ENCODE peak calls at places on chromosomes 1 and 21, in seven cellular contexts. One of them, this sample, is unnamed.

GRCh38 chr1:6002714-6003501 is 10.7 kb upstream of the NPHP4 start:
- ATAC-seq in central memory CD8-positive, alpha-beta T cell: no peak
- ATAC-seq in HCT116: peak
- ATAC-seq in aorta: no peak
- ATAC-seq in A549: peak
- ATAC-seq in omental fat pad: no peak
- ATAC-seq in upper lobe of right lung: no peak
- ATAC-seq in this sample: no peak

GRCh38 chr1:33234588-33234990 is 21.7 kb upstream of the ZNF362 start:
- ATAC-seq in central memory CD8-positive, alpha-beta T cell: no peak
- ATAC-seq in HCT116: no peak
- ATAC-seq in aorta: no peak
- ATAC-seq in A549: no peak
- ATAC-seq in omental fat pad: no peak
- ATAC-seq in upper lobe of right lung: peak
- ATAC-seq in this sample: no peak

GRCh38 chr21:16302851-16303282 is 573.1 kb downstream of the USP25 start:
- ATAC-seq in central memory CD8-positive, alpha-beta T cell: no peak
- ATAC-seq in HCT116: no peak
- ATAC-seq in aorta: peak
- ATAC-seq in A549: peak
- ATAC-seq in omental fat pad: peak
- ATAC-seq in upper lobe of right lung: peak
- ATAC-seq in this sample: peak

GRCh38 chr1:167121375-167122120 is 27.7 kb downstream of the STYXL2 start:
- ATAC-seq in central memory CD8-positive, alpha-beta T cell: no peak
- ATAC-seq in HCT116: peak
- ATAC-seq in aorta: peak
- ATAC-seq in A549: peak
- ATAC-seq in omental fat pad: peak
- ATAC-seq in upper lobe of right lung: peak
- ATAC-seq in this sample: no peak

GRCh38 chr1:208233978-208234377 is 10.2 kb downstream of the PLXNA2 start:
- ATAC-seq in central memory CD8-positive, alpha-beta T cell: no peak
- ATAC-seq in HCT116: no peak
- ATAC-seq in aorta: no peak
- ATAC-seq in A549: no peak
- ATAC-seq in omental fat pad: no peak
- ATAC-seq in upper lobe of right lung: peak
- ATAC-seq in this sample: no peak

GRCh38 chr1:60281360-60281932 is 207.9 kb upstream of the C1orf87 start:
- ATAC-seq in central memory CD8-positive, alpha-beta T cell: no peak
- ATAC-seq in HCT116: peak
- ATAC-seq in aorta: peak
- ATAC-seq in A549: peak
- ATAC-seq in omental fat pad: peak
- ATAC-seq in upper lobe of right lung: peak
- ATAC-seq in this sample: peak

GRCh38 chr1:66366618-66367017 is 167.3 kb upstream of the SGIP1 start:
- ATAC-seq in central memory CD8-positive, alpha-beta T cell: peak
- ATAC-seq in HCT116: no peak
- ATAC-seq in aorta: no peak
- ATAC-seq in A549: no peak
- ATAC-seq in omental fat pad: no peak
- ATAC-seq in upper lobe of right lung: no peak
- ATAC-seq in this sample: no peak

GRCh38 chr1:236108027-236108648 is 34.2 kb upstream of the GPR137B start:
- ATAC-seq in central memory CD8-positive, alpha-beta T cell: no peak
- ATAC-seq in HCT116: no peak
- ATAC-seq in aorta: no peak
- ATAC-seq in A549: no peak
- ATAC-seq in omental fat pad: no peak
- ATAC-seq in upper lobe of right lung: no peak
- ATAC-seq in this sample: no peak

GRCh38 chr1:8006037-8006963 is 19.8 kb downstream of the ERRFI1 start:
- ATAC-seq in central memory CD8-positive, alpha-beta T cell: no peak
- ATAC-seq in HCT116: no peak
- ATAC-seq in aorta: no peak
- ATAC-seq in A549: peak
- ATAC-seq in omental fat pad: no peak
- ATAC-seq in upper lobe of right lung: no peak
- ATAC-seq in this sample: no peak

GRCh38 chr21:42189860-42190491 is 29.0 kb upstream of the ABCG1 start:
- ATAC-seq in central memory CD8-positive, alpha-beta T cell: peak
- ATAC-seq in HCT116: no peak
- ATAC-seq in aorta: no peak
- ATAC-seq in A549: no peak
- ATAC-seq in omental fat pad: no peak
- ATAC-seq in upper lobe of right lung: no peak
- ATAC-seq in this sample: no peak

GRCh38 chr1:180892675-180893074 is 20.0 kb upstream of the KIAA1614 start:
- ATAC-seq in central memory CD8-positive, alpha-beta T cell: no peak
- ATAC-seq in HCT116: no peak
- ATAC-seq in aorta: no peak
- ATAC-seq in A549: no peak
- ATAC-seq in omental fat pad: no peak
- ATAC-seq in upper lobe of right lung: no peak
- ATAC-seq in this sample: no peak

GRCh38 chr1:63557365-63557987 is 34.2 kb downstream of the EFCAB7 start:
- ATAC-seq in central memory CD8-positive, alpha-beta T cell: no peak
- ATAC-seq in HCT116: no peak
- ATAC-seq in aorta: no peak
- ATAC-seq in A549: peak
- ATAC-seq in omental fat pad: no peak
- ATAC-seq in upper lobe of right lung: no peak
- ATAC-seq in this sample: no peak

GRCh38 chr1:13731897-13732296 is 31.9 kb downstream of the PRDM2 start:
- ATAC-seq in central memory CD8-positive, alpha-beta T cell: no peak
- ATAC-seq in HCT116: no peak
- ATAC-seq in aorta: no peak
- ATAC-seq in A549: no peak
- ATAC-seq in omental fat pad: no peak
- ATAC-seq in upper lobe of right lung: no peak
- ATAC-seq in this sample: no peak

GRCh38 chr1:40383488-40384412 is 10.2 kb downstream of the SMAP2 start:
- ATAC-seq in central memory CD8-positive, alpha-beta T cell: no peak
- ATAC-seq in HCT116: no peak
- ATAC-seq in aorta: no peak
- ATAC-seq in A549: no peak
- ATAC-seq in omental fat pad: peak
- ATAC-seq in upper lobe of right lung: no peak
- ATAC-seq in this sample: no peak

GRCh38 chr1:27522148-27522859 is 32.3 kb upstream of the WASF2 start:
- ATAC-seq in central memory CD8-positive, alpha-beta T cell: peak
- ATAC-seq in HCT116: no peak
- ATAC-seq in aorta: no peak
- ATAC-seq in A549: no peak
- ATAC-seq in omental fat pad: no peak
- ATAC-seq in upper lobe of right lung: no peak
- ATAC-seq in this sample: no peak

GRCh38 chr21:32520885-32521735 is 64.2 kb downstream of the TCP10L start:
- ATAC-seq in central memory CD8-positive, alpha-beta T cell: no peak
- ATAC-seq in HCT116: no peak
- ATAC-seq in aorta: peak
- ATAC-seq in A549: peak
- ATAC-seq in omental fat pad: peak
- ATAC-seq in upper lobe of right lung: peak
- ATAC-seq in this sample: peak

GRCh38 chr1:74763714-74764301 is 30.9 kb downstream of the TYW3 start:
- ATAC-seq in central memory CD8-positive, alpha-beta T cell: no peak
- ATAC-seq in HCT116: no peak
- ATAC-seq in aorta: no peak
- ATAC-seq in A549: no peak
- ATAC-seq in omental fat pad: no peak
- ATAC-seq in upper lobe of right lung: no peak
- ATAC-seq in this sample: no peak

GRCh38 chr21:14453339-14453738 is 70.4 kb upstream of the HSPA13 start:
- ATAC-seq in central memory CD8-positive, alpha-beta T cell: peak
- ATAC-seq in HCT116: no peak
- ATAC-seq in aorta: no peak
- ATAC-seq in A549: no peak
- ATAC-seq in omental fat pad: no peak
- ATAC-seq in upper lobe of right lung: no peak
- ATAC-seq in this sample: no peak

GRCh38 chr21:29208666-29209059 is 78.2 kb downstream of the MAP3K7CL start:
- ATAC-seq in central memory CD8-positive, alpha-beta T cell: no peak
- ATAC-seq in HCT116: no peak
- ATAC-seq in aorta: peak
- ATAC-seq in A549: no peak
- ATAC-seq in omental fat pad: peak
- ATAC-seq in upper lobe of right lung: no peak
- ATAC-seq in this sample: peak

GRCh38 chr1:111252786-111253185 is 25.3 kb downstream of the CHI3L2 start:
- ATAC-seq in central memory CD8-positive, alpha-beta T cell: no peak
- ATAC-seq in HCT116: no peak
- ATAC-seq in aorta: no peak
- ATAC-seq in A549: no peak
- ATAC-seq in omental fat pad: no peak
- ATAC-seq in upper lobe of right lung: no peak
- ATAC-seq in this sample: no peak

GRCh38 chr21:36910581-36911307 is 55.7 kb downstream of the HLCS start:
- ATAC-seq in central memory CD8-positive, alpha-beta T cell: no peak
- ATAC-seq in HCT116: peak
- ATAC-seq in aorta: peak
- ATAC-seq in A549: peak
- ATAC-seq in omental fat pad: no peak
- ATAC-seq in upper lobe of right lung: peak
- ATAC-seq in this sample: no peak

GRCh38 chr1:34792868-34793727 is at the start of gene GJA4:
- ATAC-seq in central memory CD8-positive, alpha-beta T cell: no peak
- ATAC-seq in HCT116: no peak
- ATAC-seq in aorta: peak
- ATAC-seq in A549: no peak
- ATAC-seq in omental fat pad: no peak
- ATAC-seq in upper lobe of right lung: no peak
- ATAC-seq in this sample: no peak

GRCh38 chr1:25817840-25818501 is 1.8 kb upstream of the MTFR1L start:
- ATAC-seq in central memory CD8-positive, alpha-beta T cell: no peak
- ATAC-seq in HCT116: peak
- ATAC-seq in aorta: no peak
- ATAC-seq in A549: no peak
- ATAC-seq in omental fat pad: no peak
- ATAC-seq in upper lobe of right lung: no peak
- ATAC-seq in this sample: no peak

GRCh38 chr1:167249702-167250101 is 29.0 kb downstream of the POU2F1 start:
- ATAC-seq in central memory CD8-positive, alpha-beta T cell: no peak
- ATAC-seq in HCT116: peak
- ATAC-seq in aorta: no peak
- ATAC-seq in A549: no peak
- ATAC-seq in omental fat pad: no peak
- ATAC-seq in upper lobe of right lung: no peak
- ATAC-seq in this sample: no peak

GRCh38 chr1:204867203-204867602 is 3.5 kb upstream of the NFASC start:
- ATAC-seq in central memory CD8-positive, alpha-beta T cell: no peak
- ATAC-seq in HCT116: no peak
- ATAC-seq in aorta: no peak
- ATAC-seq in A549: no peak
- ATAC-seq in omental fat pad: no peak
- ATAC-seq in upper lobe of right lung: no peak
- ATAC-seq in this sample: no peak

GRCh38 chr1:171292799-171293198 is 21.2 kb upstream of the FMO4 start:
- ATAC-seq in central memory CD8-positive, alpha-beta T cell: no peak
- ATAC-seq in HCT116: no peak
- ATAC-seq in aorta: no peak
- ATAC-seq in A549: no peak
- ATAC-seq in omental fat pad: no peak
- ATAC-seq in upper lobe of right lung: no peak
- ATAC-seq in this sample: no peak

GRCh38 chr1:34863501-34863900 is 4.0 kb upstream of the SMIM12 start:
- ATAC-seq in central memory CD8-positive, alpha-beta T cell: no peak
- ATAC-seq in HCT116: no peak
- ATAC-seq in aorta: no peak
- ATAC-seq in A549: no peak
- ATAC-seq in omental fat pad: no peak
- ATAC-seq in upper lobe of right lung: no peak
- ATAC-seq in this sample: no peak

GRCh38 chr1:39026947-39027507 is 877 bp downstream of the NDUFS5 start:
- ATAC-seq in central memory CD8-positive, alpha-beta T cell: no peak
- ATAC-seq in HCT116: peak
- ATAC-seq in aorta: no peak
- ATAC-seq in A549: no peak
- ATAC-seq in omental fat pad: no peak
- ATAC-seq in upper lobe of right lung: no peak
- ATAC-seq in this sample: peak

GRCh38 chr1:228737613-228738012 is 2.3 kb downstream of the RHOU start:
- ATAC-seq in central memory CD8-positive, alpha-beta T cell: no peak
- ATAC-seq in HCT116: no peak
- ATAC-seq in aorta: no peak
- ATAC-seq in A549: no peak
- ATAC-seq in omental fat pad: peak
- ATAC-seq in upper lobe of right lung: no peak
- ATAC-seq in this sample: peak

GRCh38 chr1:9482816-9483572 is 56.3 kb upstream of the SLC25A33 start:
- ATAC-seq in central memory CD8-positive, alpha-beta T cell: no peak
- ATAC-seq in HCT116: no peak
- ATAC-seq in aorta: no peak
- ATAC-seq in A549: no peak
- ATAC-seq in omental fat pad: no peak
- ATAC-seq in upper lobe of right lung: no peak
- ATAC-seq in this sample: no peak

GRCh38 chr1:233597489-233597901 is 16.4 kb upstream of the KCNK1 start:
- ATAC-seq in central memory CD8-positive, alpha-beta T cell: no peak
- ATAC-seq in HCT116: no peak
- ATAC-seq in aorta: no peak
- ATAC-seq in A549: no peak
- ATAC-seq in omental fat pad: no peak
- ATAC-seq in upper lobe of right lung: no peak
- ATAC-seq in this sample: no peak

GRCh38 chr1:187646536-187647128 is 817.9 kb downstream of the PLA2G4A start:
- ATAC-seq in central memory CD8-positive, alpha-beta T cell: no peak
- ATAC-seq in HCT116: no peak
- ATAC-seq in aorta: no peak
- ATAC-seq in A549: no peak
- ATAC-seq in omental fat pad: no peak
- ATAC-seq in upper lobe of right lung: no peak
- ATAC-seq in this sample: no peak

GRCh38 chr1:6389971-6390370 is 3.6 kb downstream of the ACOT7 start:
- ATAC-seq in central memory CD8-positive, alpha-beta T cell: no peak
- ATAC-seq in HCT116: no peak
- ATAC-seq in aorta: no peak
- ATAC-seq in A549: no peak
- ATAC-seq in omental fat pad: no peak
- ATAC-seq in upper lobe of right lung: no peak
- ATAC-seq in this sample: no peak

GRCh38 chr21:40732998-40733397 is 114.0 kb downstream of the DSCAM start:
- ATAC-seq in central memory CD8-positive, alpha-beta T cell: no peak
- ATAC-seq in HCT116: no peak
- ATAC-seq in aorta: no peak
- ATAC-seq in A549: no peak
- ATAC-seq in omental fat pad: no peak
- ATAC-seq in upper lobe of right lung: peak
- ATAC-seq in this sample: no peak

GRCh38 chr1:183719289-183719688 is 66.2 kb upstream of the APOBEC4 start:
- ATAC-seq in central memory CD8-positive, alpha-beta T cell: no peak
- ATAC-seq in HCT116: no peak
- ATAC-seq in aorta: no peak
- ATAC-seq in A549: peak
- ATAC-seq in omental fat pad: no peak
- ATAC-seq in upper lobe of right lung: no peak
- ATAC-seq in this sample: no peak